ENCODE peak calls at places on chromosomes 3 and 15, in seven cellular contexts. I, T, O, F, L, B and Y are unnamed samples.

GRCh38 chr15:79985571-79985970 is 14.6 kb upstream of the BCL2A1 start:
- DNase-seq in I (no peak), T (no peak), O (no peak), F (no peak), L (no peak), B (no peak), Y (no peak)

GRCh38 chr3:190183121-190183520 is 62.4 kb upstream of the P3H2 start:
- DNase-seq in I (peak; percentile 96), T (peak; percentile 98), O (no peak), F (no peak), L (peak; percentile 91), B (no peak), Y (peak; percentile 94)

GRCh38 chr15:90459368-90459767 is 70.4 kb upstream of the CRTC3 start:
- DNase-seq in I (no peak), T (no peak), O (no peak), F (no peak), L (no peak), B (no peak), Y (no peak)

GRCh38 chr3:133855772-133856171 is 39.9 kb downstream of the RAB6B start:
- DNase-seq in I (peak; percentile 3), T (peak; percentile 23), O (peak; percentile 41), F (no peak), L (no peak), B (no peak), Y (peak; percentile 82)

GRCh38 chr3:54951405-54951804 is 23.5 kb upstream of the LRTM1 start:
- DNase-seq in I (peak; percentile 93), T (peak; percentile 93), O (no peak), F (peak; percentile 47), L (peak; percentile 83), B (peak; percentile 64), Y (peak; percentile 87)

GRCh38 chr3:188349276-188349962 is 195.5 kb downstream of the LPP start:
- DNase-seq in I (peak; percentile 42), T (peak; percentile 56), O (no peak), F (no peak), L (no peak), B (no peak), Y (no peak)

GRCh38 chr15:64740361-64741170 is 34.8 kb downstream of the RBPMS2 start:
- DNase-seq in I (peak; percentile 54), T (peak; percentile 45), O (no peak), F (no peak), L (no peak), B (no peak), Y (peak; percentile 91)

GRCh38 chr3:51269466-51269865 is 115.6 kb upstream of the MANF start:
- DNase-seq in I (peak; percentile 16), T (peak; percentile 8), O (no peak), F (no peak), L (no peak), B (no peak), Y (no peak)

GRCh38 chr3:69735893-69736292 is 3.4 kb upstream of the MITF start:
- DNase-seq in I (no peak), T (no peak), O (no peak), F (no peak), L (no peak), B (no peak), Y (no peak)

GRCh38 chr3:16140894-16141285 is 33.6 kb upstream of the GALNT15 start:
- DNase-seq in I (no peak), T (no peak), O (no peak), F (no peak), L (no peak), B (no peak), Y (no peak)

GRCh38 chr3:38579551-38580449 is 69.7 kb downstream of the SCN5A start:
- DNase-seq in I (peak; percentile 32), T (peak; percentile 14), O (peak; percentile 6), F (no peak), L (no peak), B (no peak), Y (no peak)

GRCh38 chr15:82021992-82022391 is 23.8 kb downstream of the MEX3B start:
- DNase-seq in I (peak; percentile 21), T (peak; percentile 30), O (no peak), F (peak; percentile 68), L (peak; percentile 54), B (no peak), Y (no peak)

DNA sequence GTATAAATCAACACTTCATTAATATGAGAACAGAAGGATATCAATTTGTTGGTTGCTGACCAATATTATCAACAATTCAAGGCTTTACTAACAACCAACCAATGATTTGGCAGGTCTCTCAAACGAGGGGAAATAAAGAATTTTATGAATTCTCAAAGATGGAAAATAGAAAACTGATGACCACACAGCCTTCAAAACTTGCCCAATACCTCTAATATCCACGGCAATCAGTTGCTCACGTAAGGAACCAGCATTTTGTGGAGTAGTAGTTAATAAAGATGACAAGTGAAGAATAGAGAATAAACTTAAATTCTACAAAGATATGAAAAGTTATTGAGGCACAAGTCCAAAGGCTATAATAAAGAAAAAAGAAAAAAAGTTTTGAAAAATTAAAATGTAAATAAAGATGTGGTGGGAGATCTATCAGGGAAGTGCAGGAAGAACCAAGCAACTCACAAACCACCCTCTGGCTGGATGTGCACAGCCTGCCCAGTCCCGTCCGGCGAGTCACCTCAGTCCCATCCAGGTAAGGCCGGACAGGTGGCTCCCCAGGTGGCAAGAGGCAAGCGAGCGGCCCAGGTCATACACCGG is 808 bp downstream of the GK5 start:
- DNase-seq in I (peak; percentile 12), T (no peak), O (no peak), F (peak; percentile 50), L (no peak), B (no peak), Y (no peak)
- H3K4me3 ChIP-seq in I (peak overlapping the region; percentile 84), T (peak overlapping the region; percentile 93), O (peak overlapping the region; percentile 87), F (peak overlapping the region; percentile 85), L (peak overlapping the region; percentile 93), B (peak overlapping the region; percentile 90), Y (peak overlapping the region; percentile 91)

GRCh38 chr3:170155604-170156003 is 25.9 kb downstream of the PHC3 start:
- DNase-seq in I (no peak), T (no peak), O (no peak), F (no peak), L (no peak), B (no peak), Y (no peak)

GRCh38 chr3:170159933-170160332 is 21.6 kb downstream of the PHC3 start:
- DNase-seq in I (no peak), T (no peak), O (no peak), F (no peak), L (no peak), B (no peak), Y (no peak)

GRCh38 chr3:170154084-170154483 is 27.4 kb downstream of the PHC3 start:
- DNase-seq in I (no peak), T (peak; percentile 43), O (no peak), F (no peak), L (peak; percentile 2), B (no peak), Y (peak; percentile 32)

GRCh38 chr3:170159459-170159858 is 22.1 kb downstream of the PHC3 start:
- DNase-seq in I (no peak), T (no peak), O (no peak), F (no peak), L (no peak), B (no peak), Y (no peak)

GRCh38 chr3:170154569-170155143 is 26.9 kb downstream of the PHC3 start:
- DNase-seq in I (no peak), T (no peak), O (no peak), F (no peak), L (no peak), B (no peak), Y (peak; percentile 66)
- H3K4me3 ChIP-seq in I (no peak overlapping the region), T (no peak overlapping the region), O (no peak overlapping the region), F (no peak overlapping the region), L (no peak overlapping the region), B (no peak overlapping the region), Y (no peak overlapping the region)

GRCh38 chr3:140626856-140627255 is 51.0 kb upstream of the TRIM42 start:
- DNase-seq in I (no peak), T (no peak), O (no peak), F (no peak), L (no peak), B (no peak), Y (no peak)
- H3K4me3 ChIP-seq in I (no peak overlapping the region), T (no peak overlapping the region), O (no peak overlapping the region), F (no peak overlapping the region), L (no peak overlapping the region), B (no peak overlapping the region), Y (no peak overlapping the region)

GRCh38 chr15:89360294-89360971 is 25.8 kb upstream of the POLG start:
- DNase-seq in I (no peak), T (no peak), O (no peak), F (no peak), L (no peak), B (no peak), Y (peak; percentile 77)

GRCh38 chr15:89358435-89358754 is 23.8 kb upstream of the POLG start:
- DNase-seq in I (no peak), T (no peak), O (no peak), F (no peak), L (no peak), B (peak; percentile 84), Y (no peak)

GRCh38 chr15:89361451-89362202 is 27.0 kb upstream of the POLG start:
- DNase-seq in I (peak; percentile 49), T (peak; percentile 55), O (no peak), F (no peak), L (peak; percentile 11), B (peak; percentile 70), Y (peak; percentile 100)

GRCh38 chr15:89358755-89359439 is 24.3 kb upstream of the POLG start:
- DNase-seq in I (peak; percentile 57), T (peak; percentile 54), O (peak; percentile 67), F (peak; percentile 45), L (peak; percentile 34), B (peak; percentile 71), Y (peak; percentile 99)

DNA sequence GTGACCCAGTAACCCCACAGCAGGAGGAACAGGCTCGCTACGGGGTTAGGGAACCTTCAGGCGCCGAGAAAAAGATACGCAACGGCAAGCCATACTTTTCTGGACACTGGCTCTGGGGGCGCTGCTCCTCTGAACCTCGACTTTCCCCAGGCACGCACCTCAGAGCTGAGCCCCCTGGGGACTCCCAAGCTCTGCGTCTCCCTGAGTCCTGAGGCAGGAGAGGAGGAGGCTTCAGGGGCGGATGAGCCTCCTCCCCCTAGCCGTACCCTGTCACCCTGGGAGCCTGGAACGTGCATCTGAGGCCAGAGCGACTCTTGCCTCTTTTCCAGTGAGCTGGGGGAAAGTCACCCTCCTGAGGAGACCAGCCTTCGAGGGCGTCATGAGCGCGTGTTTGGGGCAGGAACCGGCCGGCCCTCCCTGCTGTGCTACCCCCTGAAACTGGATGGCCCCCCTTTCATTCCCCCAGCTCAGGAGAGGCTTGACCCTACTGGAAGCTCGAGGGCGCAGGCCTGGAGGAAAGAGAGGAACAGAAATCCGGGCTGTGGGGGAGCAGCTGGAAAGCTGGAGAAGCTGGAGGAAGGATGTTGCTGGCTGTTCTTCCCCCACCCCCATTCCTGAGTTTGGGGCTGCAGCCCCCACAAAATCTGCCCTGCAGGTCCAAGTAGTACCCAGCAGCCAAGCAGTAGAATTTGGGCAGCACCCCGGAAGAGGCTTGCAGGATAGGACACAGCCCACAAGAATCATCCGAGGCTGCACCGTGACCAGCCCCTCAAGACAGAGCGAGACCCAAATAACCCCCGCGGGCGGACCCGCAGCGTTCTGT is 25.1 kb upstream of the POLG start:
- DNase-seq in I (no peak), T (no peak), O (no peak), F (no peak), L (no peak), B (no peak), Y (peak; percentile 62)
- H3K4me3 ChIP-seq in I (no peak overlapping the region), T (no peak overlapping the region), O (no peak overlapping the region), F (no peak overlapping the region), L (no peak overlapping the region), B (peak overlapping the region; percentile 62), Y (no peak overlapping the region)

GRCh38 chr15:96428742-96429141 is 98.2 kb downstream of the NR2F2 start:
- DNase-seq in I (peak; percentile 95), T (peak; percentile 95), O (no peak), F (no peak), L (peak; percentile 76), B (no peak), Y (no peak)
- H3K4me3 ChIP-seq in I (no peak overlapping the region), T (no peak overlapping the region), O (no peak overlapping the region), F (no peak overlapping the region), L (no peak overlapping the region), B (no peak overlapping the region), Y (no peak overlapping the region)

GRCh38 chr3:14296352-14296751 is 106.1 kb upstream of the SLC6A6 start:
- DNase-seq in I (no peak), T (no peak), O (no peak), F (no peak), L (no peak), B (no peak), Y (no peak)
- H3K4me3 ChIP-seq in I (no peak overlapping the region), T (no peak overlapping the region), O (no peak overlapping the region), F (no peak overlapping the region), L (no peak overlapping the region), B (no peak overlapping the region), Y (no peak overlapping the region)